ENCODE peak calls at places on chromosomes 7 and 10, in four cellular contexts. K is stomach, O is AG04449, J is WTC11. G is an unnamed sample.
A peak's percentile ranks its signal among the peaks of the same experiment; 100 is the strongest.

GRCh38 chr10:26391701-26392695 is 46.1 kb upstream of the APBB1IP start:
- DNase-seq in K (no peak), O (no peak), J (peak; percentile 51), G (peak; percentile 25)

GRCh38 chr10:44051584-44052385 is 333.1 kb downstream of the CXCL12 start:
- DNase-seq in K (no peak), O (no peak), J (no peak), G (no peak)

GRCh38 chr7:102432476-102433318 is 678 bp upstream of the ORAI2 start:
- DNase-seq in K (no peak), O (no peak), J (no peak), G (no peak)

GRCh38 chr7:112080441-112080840 is 125.8 kb downstream of the DOCK4 start:
- DNase-seq in K (no peak), O (peak; percentile 85), J (no peak), G (no peak)

GRCh38 chr10:3080608-3081007 is 13.3 kb downstream of the PFKP start:
- DNase-seq in K (no peak), O (no peak), J (no peak), G (no peak)

GRCh38 chr7:151382079-151382885 is 27.6 kb downstream of the WDR86 start:
- DNase-seq in K (no peak), O (no peak), J (peak; percentile 40), G (no peak)

GRCh38 chr7:13198741-13199140 is 511.3 kb downstream of the ARL4A start:
- DNase-seq in K (no peak), O (no peak), J (no peak), G (no peak)

GRCh38 chr7:155965010-155965409 is 152.7 kb upstream of the SHH start:
- DNase-seq in K (peak; percentile 21), O (no peak), J (no peak), G (no peak)

GRCh38 chr7:138030679-138031351 is 28.9 kb upstream of the CREB3L2 start:
- DNase-seq in K (no peak), O (no peak), J (no peak), G (no peak)

GRCh38 chr7:11237742-11238141 is 264.1 kb downstream of the PHF14 start:
- DNase-seq in K (no peak), O (no peak), J (no peak), G (peak; percentile 21)

GRCh38 chr7:88401009-88401623 is 94.4 kb upstream of the STEAP4 start:
- DNase-seq in K (no peak), O (no peak), J (no peak), G (no peak)

GRCh38 chr7:158828343-158829020 is 827 bp downstream of the ESYT2 start:
- DNase-seq in K (peak; percentile 56), O (no peak), J (peak; percentile 74), G (peak; percentile 69)

GRCh38 chr10:130686680-130687300 is 550.6 kb downstream of the GLRX3 start:
- DNase-seq in K (no peak), O (no peak), J (no peak), G (peak; percentile 28)

GRCh38 chr7:105796365-105796764 is 80.0 kb downstream of the ATXN7L1 start:
- DNase-seq in K (no peak), O (no peak), J (no peak), G (no peak)

GRCh38 chr7:151761256-151761655 is 115.7 kb downstream of the PRKAG2 start:
- DNase-seq in K (no peak), O (no peak), J (no peak), G (no peak)

GRCh38 chr7:19128856-19129255 is 11.4 kb upstream of the TWIST1 start:
- DNase-seq in K (no peak), O (no peak), J (no peak), G (no peak)

GRCh38 chr10:46240684-46241565 is 45.9 kb upstream of the ANTXRL start:
- DNase-seq in K (peak; percentile 17), O (no peak), J (no peak), G (no peak)

GRCh38 chr10:33248638-33249037 is 85.8 kb downstream of the NRP1 start:
- DNase-seq in K (no peak), O (peak; percentile 74), J (no peak), G (no peak)

GRCh38 chr10:128625926-128626325 is 499.7 kb upstream of the MKI67 start:
- DNase-seq in K (no peak), O (no peak), J (no peak), G (no peak)

GRCh38 chr7:29563590-29564454 is at the start of gene PRR15:
- DNase-seq in K (peak; percentile 89), O (no peak), J (peak; percentile 84), G (peak; percentile 57)

GRCh38 chr7:9240016-9240415 is 806.6 kb downstream of the NXPH1 start:
- DNase-seq in K (no peak), O (no peak), J (no peak), G (no peak)

GRCh38 chr7:75888464-75889222 is 9.8 kb downstream of the RHBDD2 start:
- DNase-seq in K (peak; percentile 52), O (no peak), J (no peak), G (no peak)

GRCh38 chr7:76220185-76221057 is 18.7 kb downstream of the SRRM3 start:
- DNase-seq in K (no peak), O (no peak), J (peak; percentile 84), G (peak; percentile 87)

GRCh38 chr10:42878134-42878820 is 95.7 kb downstream of the BMS1 start:
- DNase-seq in K (no peak), O (no peak), J (no peak), G (no peak)

GRCh38 chr10:110504111-110504735 is 6.5 kb downstream of the DUSP5 start:
- DNase-seq in K (peak; percentile 41), O (no peak), J (no peak), G (no peak)

GRCh38 chr7:98357751-98358161 is 43.1 kb downstream of the BAIAP2L1 start:
- DNase-seq in K (no peak), O (no peak), J (no peak), G (no peak)

GRCh38 chr7:111788426-111788825 is 226.1 kb upstream of the IMMP2L start:
- DNase-seq in K (no peak), O (no peak), J (no peak), G (no peak)

GRCh38 chr10:10817609-10818008 is 200.1 kb upstream of the CELF2 start:
- DNase-seq in K (no peak), O (no peak), J (no peak), G (no peak)

GRCh38 chr7:154832557-154833138 is 170.3 kb downstream of the PAXIP1 start:
- DNase-seq in K (peak; percentile 49), O (no peak), J (no peak), G (no peak)

GRCh38 chr10:32056136-32057040 is at the start of gene KIF5B:
- DNase-seq in K (peak; percentile 90), O (no peak), J (peak; percentile 89), G (peak; percentile 94)

GRCh38 chr10:32057041-32057372 is 782 bp upstream of the KIF5B start:
- DNase-seq in K (no peak), O (no peak), J (no peak), G (no peak)

GRCh38 chr10:32059472-32059871 is 3.2 kb upstream of the KIF5B start:
- DNase-seq in K (no peak), O (no peak), J (no peak), G (no peak)

GRCh38 chr10:32054087-32054486 is 2.1 kb downstream of the KIF5B start:
- DNase-seq in K (no peak), O (peak; percentile 51), J (no peak), G (no peak)

GRCh38 chr10:32055478-32056135 is 618 bp downstream of the KIF5B start:
- DNase-seq in K (peak; percentile 64), O (no peak), J (peak; percentile 68), G (peak; percentile 82)
- TF ChIP-seq CTCF in K (no peak), O (peak; percentile 28), J (no peak), G (no peak)

GRCh38 chr10:927131-927530 is 4.4 kb downstream of the LARP4B start:
- DNase-seq in K (no peak), O (no peak), J (no peak), G (no peak)

GRCh38 chr10:931326-932318 is at the start of gene LARP4B:
- DNase-seq in K (peak; percentile 97), O (peak; percentile 68), J (peak; percentile 95), G (peak; percentile 97)

GRCh38 chr10:929965-930364 is 1.5 kb downstream of the LARP4B start:
- DNase-seq in K (no peak), O (no peak), J (no peak), G (no peak)

GRCh38 chr10:932589-932988 is 1.1 kb upstream of the LARP4B start:
- DNase-seq in K (no peak), O (no peak), J (peak; percentile 28), G (no peak)

DNA sequence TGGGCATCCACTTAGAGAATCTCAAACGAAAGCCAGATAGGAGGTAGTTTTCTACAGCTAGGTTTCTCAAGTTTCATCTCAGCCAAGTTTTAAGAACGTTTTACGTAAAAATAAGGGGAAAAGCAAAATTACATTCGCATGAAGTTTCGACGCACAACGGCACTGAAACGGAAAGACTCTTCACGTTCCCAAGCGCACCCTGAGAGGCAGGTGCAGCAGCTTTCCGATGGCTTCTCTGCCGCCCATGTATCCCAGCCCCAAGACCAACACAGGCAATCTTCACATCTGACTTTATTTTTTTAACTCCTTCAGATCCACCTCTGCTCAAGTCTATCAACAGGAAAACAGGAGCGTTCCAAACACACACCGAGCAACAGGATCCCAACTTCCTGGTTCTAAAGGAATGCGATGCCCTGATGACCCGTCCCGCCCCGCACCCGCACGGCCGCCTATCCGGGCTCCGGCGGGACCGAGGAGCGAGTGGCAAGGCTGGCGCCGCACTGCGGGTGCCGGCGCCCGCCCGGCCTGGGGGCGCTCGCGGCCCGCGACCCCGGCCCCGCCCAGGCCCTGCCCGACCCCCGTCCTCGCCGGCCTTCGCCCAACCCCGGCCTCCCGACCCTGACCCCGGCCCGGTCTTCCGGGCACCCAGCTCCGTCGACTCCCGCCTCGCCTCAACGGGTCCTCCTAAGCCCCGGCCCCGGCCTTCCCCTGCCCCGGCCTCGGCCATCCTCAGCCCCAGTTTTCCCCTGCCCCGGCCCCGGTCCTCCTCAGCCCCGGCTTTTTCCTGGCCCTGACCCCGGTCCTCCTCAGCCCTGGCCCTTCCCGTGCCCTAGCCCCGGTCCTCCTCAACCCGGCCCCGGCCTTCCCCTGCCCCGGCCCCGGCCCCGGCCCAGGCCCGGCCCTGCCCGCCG is 835 bp downstream of the LARP4B start:
- DNase-seq in K (peak; percentile 74), O (peak; percentile 4), J (peak; percentile 59), G (peak; percentile 40)
- TF ChIP-seq CTCF in K (no peak), O (no peak), J (no peak), G (no peak)

GRCh38 chr10:93071674-93072224 is 1.9 kb upstream of the CYP26A1 start:
- DNase-seq in K (no peak), O (no peak), J (peak; percentile 81), G (peak; percentile 53)
- TF ChIP-seq CTCF in K (no peak), O (no peak), J (no peak), G (no peak)

GRCh38 chr10:88222878-88223277 is 359.5 kb downstream of the PTEN start:
- DNase-seq in K (no peak), O (no peak), J (no peak), G (no peak)

GRCh38 chr10:88219753-88220152 is 356.3 kb downstream of the PTEN start:
- DNase-seq in K (no peak), O (no peak), J (no peak), G (no peak)

GRCh38 chr10:88221616-88222015 is 358.2 kb downstream of the PTEN start:
- DNase-seq in K (no peak), O (no peak), J (no peak), G (no peak)

GRCh38 chr10:88216976-88217375 is 353.6 kb downstream of the PTEN start:
- DNase-seq in K (no peak), O (no peak), J (no peak), G (no peak)

GRCh38 chr10:88218362-88218761 is 354.9 kb downstream of the PTEN start:
- DNase-seq in K (no peak), O (no peak), J (no peak), G (no peak)
- TF ChIP-seq CTCF in K (no peak), O (no peak), J (no peak), G (no peak)

G was measured in glutamatergic neuron.